ENCODE peak calls at places on chromosomes 7 and 10, in six cellular contexts. One of them, this sample, is unnamed. For H3K27me3, the result is how much of the 10 kb centered on the place peaks cover.

GRCh38 chr7:2012044-2012900 is 220.5 kb downstream of the MAD1L1 start:
- DNase-seq in mammary epithelial cell: no peak
- DNase-seq in pancreas: no peak
- DNase-seq in BE2C: peak
- DNase-seq in fibroblast of lung: no peak
- DNase-seq in uterus: no peak
- DNase-seq in this sample: no peak

GRCh38 chr10:74332398-74332797 is 181.4 kb downstream of the ADK start:
- DNase-seq in uterus: no peak
- DNase-seq in mammary epithelial cell: no peak
- DNase-seq in pancreas: no peak
- DNase-seq in BE2C: no peak
- DNase-seq in fibroblast of lung: peak
- DNase-seq in this sample: no peak

GRCh38 chr7:22452142-22452763 is 47.7 kb downstream of the STEAP1B start:
- DNase-seq in BE2C: peak
- DNase-seq in mammary epithelial cell: no peak
- DNase-seq in uterus: no peak
- DNase-seq in pancreas: peak
- DNase-seq in fibroblast of lung: peak
- DNase-seq in this sample: peak

GRCh38 chr10:90865400-90865799 is 6.4 kb upstream of the RPP30 start:
- DNase-seq in fibroblast of lung: peak
- DNase-seq in uterus: no peak
- DNase-seq in BE2C: no peak
- DNase-seq in pancreas: no peak
- DNase-seq in mammary epithelial cell: no peak
- DNase-seq in this sample: no peak

GRCh38 chr7:56175086-56175760 is 59.0 kb upstream of the NUPR2 start:
- DNase-seq in fibroblast of lung: no peak
- DNase-seq in BE2C: peak
- DNase-seq in uterus: peak
- DNase-seq in pancreas: peak
- DNase-seq in mammary epithelial cell: no peak
- DNase-seq in this sample: no peak

GRCh38 chr7:106313456-106313891 is 28.7 kb upstream of the NAMPT start:
- DNase-seq in mammary epithelial cell: peak
- DNase-seq in uterus: no peak
- DNase-seq in pancreas: no peak
- DNase-seq in fibroblast of lung: peak
- DNase-seq in BE2C: no peak
- DNase-seq in this sample: peak

GRCh38 chr7:22325671-22326070 is 31.3 kb downstream of the RAPGEF5 start:
- DNase-seq in uterus: no peak
- DNase-seq in fibroblast of lung: no peak
- DNase-seq in pancreas: no peak
- DNase-seq in BE2C: no peak
- DNase-seq in mammary epithelial cell: no peak
- DNase-seq in this sample: no peak

GRCh38 chr10:104881740-104882139 is 240.7 kb downstream of the SORCS3 start:
- DNase-seq in pancreas: no peak
- DNase-seq in fibroblast of lung: no peak
- DNase-seq in BE2C: no peak
- DNase-seq in mammary epithelial cell: no peak
- DNase-seq in uterus: no peak
- DNase-seq in this sample: no peak

GRCh38 chr7:108188724-108189123 is 58.6 kb upstream of the LAMB4 start:
- DNase-seq in uterus: no peak
- DNase-seq in fibroblast of lung: no peak
- DNase-seq in pancreas: no peak
- DNase-seq in mammary epithelial cell: no peak
- DNase-seq in BE2C: no peak
- DNase-seq in this sample: peak

GRCh38 chr10:12194752-12195271 is 879 bp downstream of the NUDT5 start:
- DNase-seq in BE2C: peak
- DNase-seq in mammary epithelial cell: peak
- DNase-seq in uterus: peak
- DNase-seq in fibroblast of lung: peak
- DNase-seq in pancreas: no peak
- DNase-seq in this sample: peak

GRCh38 chr10:112801004-112801403 is 149.0 kb upstream of the TCF7L2 start:
- DNase-seq in fibroblast of lung: no peak
- DNase-seq in uterus: no peak
- DNase-seq in pancreas: no peak
- DNase-seq in BE2C: no peak
- DNase-seq in mammary epithelial cell: no peak
- DNase-seq in this sample: no peak

GRCh38 chr7:116543664-116544063 is 18.8 kb downstream of the CAV1 start:
- DNase-seq in mammary epithelial cell: peak
- DNase-seq in uterus: no peak
- DNase-seq in BE2C: no peak
- DNase-seq in fibroblast of lung: peak
- DNase-seq in pancreas: no peak
- DNase-seq in this sample: peak

GRCh38 chr10:72175166-72175565 is 40.6 kb upstream of the ANAPC16 start:
- DNase-seq in fibroblast of lung: peak
- DNase-seq in pancreas: no peak
- DNase-seq in uterus: no peak
- DNase-seq in BE2C: no peak
- DNase-seq in mammary epithelial cell: no peak
- DNase-seq in this sample: peak

GRCh38 chr10:1347962-1348772 is 292.0 kb downstream of the WDR37 start:
- DNase-seq in fibroblast of lung: no peak
- DNase-seq in pancreas: no peak
- DNase-seq in uterus: no peak
- DNase-seq in BE2C: no peak
- DNase-seq in mammary epithelial cell: no peak
- DNase-seq in this sample: no peak

GRCh38 chr7:152615052-152615741 is 60.7 kb downstream of the XRCC2 start:
- DNase-seq in mammary epithelial cell: no peak
- DNase-seq in BE2C: peak
- DNase-seq in pancreas: no peak
- DNase-seq in uterus: no peak
- DNase-seq in fibroblast of lung: no peak
- DNase-seq in this sample: no peak

GRCh38 chr7:103972779-103973434 is 16.6 kb downstream of the RELN start:
- DNase-seq in mammary epithelial cell: no peak
- DNase-seq in pancreas: no peak
- DNase-seq in fibroblast of lung: no peak
- DNase-seq in uterus: no peak
- DNase-seq in BE2C: no peak
- DNase-seq in this sample: no peak

GRCh38 chr10:34015700-34016099 is 681.2 kb upstream of the NRP1 start:
- DNase-seq in mammary epithelial cell: no peak
- DNase-seq in uterus: no peak
- DNase-seq in pancreas: no peak
- DNase-seq in fibroblast of lung: no peak
- DNase-seq in BE2C: no peak
- DNase-seq in this sample: peak

GRCh38 chr7:43492906-43493305 is 90.0 kb upstream of the STK17A start:
- DNase-seq in uterus: no peak
- DNase-seq in BE2C: no peak
- DNase-seq in mammary epithelial cell: no peak
- DNase-seq in pancreas: no peak
- DNase-seq in fibroblast of lung: peak
- DNase-seq in this sample: no peak

GRCh38 chr7:88669913-88670312 is 89.6 kb upstream of the ZNF804B start:
- DNase-seq in BE2C: no peak
- DNase-seq in uterus: no peak
- DNase-seq in mammary epithelial cell: no peak
- DNase-seq in fibroblast of lung: no peak
- DNase-seq in pancreas: no peak
- DNase-seq in this sample: no peak

GRCh38 chr10:5640036-5640435 is 26.4 kb downstream of the ASB13 start:
- DNase-seq in uterus: no peak
- DNase-seq in fibroblast of lung: no peak
- DNase-seq in pancreas: no peak
- DNase-seq in mammary epithelial cell: no peak
- DNase-seq in BE2C: no peak
- DNase-seq in this sample: no peak

GRCh38 chr7:26603631-26604030 is 260.8 kb downstream of the SKAP2 start:
- DNase-seq in BE2C: no peak
- DNase-seq in uterus: no peak
- DNase-seq in fibroblast of lung: peak
- DNase-seq in pancreas: no peak
- DNase-seq in mammary epithelial cell: peak
- DNase-seq in this sample: peak

GRCh38 chr7:6149996-6150395 is 118.8 kb downstream of the ANKRD61 start:
- DNase-seq in BE2C: no peak
- DNase-seq in mammary epithelial cell: no peak
- DNase-seq in pancreas: no peak
- DNase-seq in uterus: no peak
- DNase-seq in fibroblast of lung: no peak
- DNase-seq in this sample: no peak

GRCh38 chr10:108970016-108970415 is 953.3 kb downstream of the XPNPEP1 start:
- DNase-seq in mammary epithelial cell: no peak
- DNase-seq in uterus: no peak
- DNase-seq in pancreas: no peak
- DNase-seq in BE2C: no peak
- DNase-seq in fibroblast of lung: peak
- DNase-seq in this sample: no peak

GRCh38 chr10:15238553-15239335 is 70.3 kb upstream of the NMT2 start:
- DNase-seq in mammary epithelial cell: no peak
- DNase-seq in pancreas: no peak
- DNase-seq in BE2C: no peak
- DNase-seq in fibroblast of lung: peak
- DNase-seq in uterus: no peak
- DNase-seq in this sample: no peak

DNA sequence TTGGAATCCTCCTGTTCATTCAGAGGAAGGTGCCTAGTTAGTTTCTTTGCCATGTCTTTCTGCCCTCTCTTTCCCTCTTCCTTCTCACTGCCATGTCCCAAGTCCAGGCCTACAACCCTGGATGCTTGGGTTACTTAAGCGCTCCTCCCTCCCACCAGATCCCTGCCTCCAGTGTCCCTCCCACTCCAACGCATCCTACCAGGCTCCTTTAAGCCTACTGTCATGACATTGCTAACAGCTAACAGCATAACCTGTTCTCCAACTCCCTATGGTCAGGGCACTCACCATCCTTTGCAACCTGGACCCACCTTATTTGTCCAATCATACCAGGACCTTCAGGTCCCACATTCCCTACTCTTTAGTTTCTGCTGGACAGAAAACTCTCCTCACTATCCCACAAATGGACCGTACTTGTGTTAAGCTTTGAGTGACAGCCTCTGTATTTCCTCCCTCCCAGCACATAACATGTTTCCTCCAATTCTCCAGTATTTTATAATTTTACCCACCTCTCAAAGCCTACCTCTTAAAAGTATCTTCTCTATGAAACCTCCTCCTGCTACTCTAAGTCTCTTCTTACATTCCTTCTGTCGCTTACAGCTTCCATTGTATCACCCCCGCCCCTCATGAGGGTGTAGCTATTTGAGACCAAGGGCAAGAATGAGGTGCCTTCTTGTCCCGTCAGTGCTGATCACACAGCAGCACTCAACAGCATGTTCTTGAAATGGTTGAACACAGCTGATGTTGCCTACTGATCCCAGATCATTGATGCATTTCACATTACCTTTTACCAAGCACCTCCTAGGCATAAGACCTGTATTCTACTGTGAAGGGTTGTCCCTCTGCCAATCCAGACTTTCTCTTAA is 1.7 kb downstream of the BLNK start:
- DNase-seq in pancreas: no peak
- DNase-seq in mammary epithelial cell: no peak
- DNase-seq in BE2C: no peak
- DNase-seq in fibroblast of lung: no peak
- DNase-seq in uterus: no peak
- DNase-seq in this sample: no peak
- H3K4me3 ChIP-seq in pancreas: peak
- H3K4me3 ChIP-seq in mammary epithelial cell: peak
- H3K4me3 ChIP-seq in BE2C: no peak
- H3K4me3 ChIP-seq in fibroblast of lung: no peak
- H3K4me3 ChIP-seq in uterus: no peak
- H3K4me3 ChIP-seq in this sample: peak

GRCh38 chr10:80589726-80590373 is 52.1 kb downstream of the SH2D4B start:
- DNase-seq in fibroblast of lung: no peak
- DNase-seq in BE2C: no peak
- DNase-seq in pancreas: no peak
- DNase-seq in uterus: no peak
- DNase-seq in mammary epithelial cell: no peak
- DNase-seq in this sample: no peak
- TF ChIP-seq CTCF in fibroblast of lung: no peak
- TF ChIP-seq CTCF in BE2C: no peak
- TF ChIP-seq CTCF in pancreas: no peak
- TF ChIP-seq CTCF in uterus: no peak
- TF ChIP-seq CTCF in mammary epithelial cell: no peak
- TF ChIP-seq CTCF in this sample: no peak

DNA sequence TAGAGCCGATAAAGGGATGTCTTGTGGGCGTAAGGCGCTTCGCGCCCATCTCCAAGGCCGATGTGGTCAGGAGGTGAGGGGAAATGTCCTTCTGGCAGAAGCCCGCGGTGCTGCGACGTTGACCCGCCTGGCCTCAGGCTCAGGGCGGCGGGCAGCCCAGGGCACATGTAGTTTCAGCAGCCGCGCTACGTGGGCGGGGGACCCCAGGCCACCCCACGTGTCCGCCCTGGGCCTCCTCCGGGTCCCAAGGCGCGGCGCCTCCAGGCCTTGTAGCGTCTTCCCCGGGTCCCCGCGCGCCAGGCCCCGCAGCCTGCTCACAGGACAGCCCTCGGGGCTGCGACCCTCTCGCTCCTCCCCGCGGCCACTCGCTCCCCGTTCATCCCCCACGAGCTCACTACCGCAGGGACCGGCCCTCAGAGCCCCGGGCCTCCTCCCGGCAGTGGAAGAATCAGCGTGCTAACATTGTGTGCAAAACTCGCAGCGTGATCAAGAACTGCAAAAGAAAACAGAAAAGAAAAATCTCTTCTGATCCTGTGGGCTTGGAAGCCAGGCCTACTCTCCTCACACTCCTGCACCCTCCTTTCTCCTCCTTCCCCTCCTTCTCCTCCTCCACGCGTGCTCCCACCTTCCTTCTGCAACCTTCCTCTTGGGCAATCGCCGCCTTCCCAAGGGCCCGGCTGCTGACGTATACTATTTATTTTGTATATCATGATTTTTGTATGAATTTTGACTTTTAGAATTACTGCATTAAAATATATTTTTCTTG is 4.4 kb upstream of the TBX20 start:
- DNase-seq in uterus: no peak
- DNase-seq in fibroblast of lung: no peak
- DNase-seq in BE2C: no peak
- DNase-seq in mammary epithelial cell: no peak
- DNase-seq in pancreas: no peak
- DNase-seq in this sample: no peak
- H3K27me3 ChIP-seq in uterus: under half
- H3K27me3 ChIP-seq in fibroblast of lung: under half
- H3K27me3 ChIP-seq in BE2C: under half
- H3K27me3 ChIP-seq in mammary epithelial cell: half or more
- H3K27me3 ChIP-seq in pancreas: under half
- H3K27me3 ChIP-seq in this sample: half or more

DNA sequence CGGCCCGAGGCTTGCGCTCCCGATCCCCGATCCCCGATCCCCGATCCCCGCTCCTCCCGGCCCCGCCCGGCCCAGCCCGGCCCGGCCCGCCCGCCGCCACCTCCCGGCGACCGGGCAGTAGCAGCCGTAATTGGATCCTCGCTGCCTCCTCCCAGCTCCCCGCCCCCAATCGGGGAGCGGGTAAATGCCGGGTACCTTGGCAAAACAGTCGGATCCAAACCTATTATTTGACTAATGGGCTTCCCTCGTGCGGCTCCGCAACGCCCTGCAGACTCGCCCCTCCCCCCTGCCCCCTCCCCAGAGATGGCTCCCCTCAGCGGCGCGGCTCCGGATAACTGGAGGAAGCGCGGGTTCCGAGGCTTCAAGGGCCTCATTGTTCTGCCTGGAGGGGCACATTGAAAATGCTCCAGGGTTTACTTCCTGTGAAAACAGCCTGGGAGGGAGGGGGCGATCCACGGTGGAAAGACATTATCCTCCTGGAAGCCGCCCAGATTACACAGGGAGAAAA is 94.8 kb upstream of the ZMIZ1 start:
- DNase-seq in uterus: peak
- DNase-seq in fibroblast of lung: peak
- DNase-seq in BE2C: peak
- DNase-seq in mammary epithelial cell: no peak
- DNase-seq in pancreas: peak
- DNase-seq in this sample: peak
- H3K4me3 ChIP-seq in uterus: peak
- H3K4me3 ChIP-seq in fibroblast of lung: peak
- H3K4me3 ChIP-seq in BE2C: peak
- H3K4me3 ChIP-seq in mammary epithelial cell: peak
- H3K4me3 ChIP-seq in pancreas: peak
- H3K4me3 ChIP-seq in this sample: peak